ENCODE peak calls at places on chromosome 9, in ten cellular contexts. V is sigmoid colon, J is A549, W is IMR-90, S is NB4, M is heart left ventricle, A is stomach, Z is esophagus muscularis mucosa, N is body of pancreas, C is ovary. T is an unnamed sample.

GRCh38 chr9:89954229-89954628 is 349.4 kb downstream of the GADD45G start:
- DNase-seq in V (no peak), J (no peak), W (no peak), S (no peak), M (no peak), A (no peak), Z (peak; percentile 91), N (no peak), C (no peak), T (no peak)

GRCh38 chr9:89874351-89875321 is 269.8 kb downstream of the GADD45G start:
- DNase-seq in V (peak; percentile 72), J (no peak), W (no peak), S (no peak), M (peak; percentile 57), A (peak; percentile 26), Z (peak; percentile 91), N (peak; percentile 7), C (peak; percentile 18), T (no peak)

GRCh38 chr9:96585426-96585825 is 34.2 kb downstream of the CDC14B start:
- DNase-seq in V (no peak), J (no peak), W (no peak), S (no peak), M (no peak), A (no peak), Z (no peak), N (no peak), C (no peak), T (no peak)

GRCh38 chr9:5897851-5898250 is 7.2 kb downstream of the MLANA start:
- DNase-seq in V (no peak), J (no peak), W (no peak), S (no peak), M (no peak), A (no peak), Z (peak; percentile 26), N (no peak), C (no peak), T (no peak)

GRCh38 chr9:30120654-30121053 is 2263.8 kb upstream of the ACO1 start:
- DNase-seq in V (no peak), J (peak; percentile 38), W (no peak), S (no peak), M (no peak), A (no peak), Z (no peak), N (no peak), C (no peak), T (no peak)

GRCh38 chr9:113587471-113588031 is 124.0 kb downstream of the RGS3 start:
- DNase-seq in V (peak; percentile 80), J (no peak), W (peak; percentile 38), S (peak; percentile 45), M (peak; percentile 81), A (no peak), Z (no peak), N (no peak), C (peak; percentile 71), T (no peak)

GRCh38 chr9:69180670-69181069 is 6.6 kb downstream of the TJP2 start:
- DNase-seq in V (no peak), J (peak; percentile 86), W (peak; percentile 99), S (peak; percentile 74), M (peak; percentile 30), A (peak; percentile 54), Z (no peak), N (peak; percentile 36), C (no peak), T (no peak)

GRCh38 chr9:18333157-18333556 is 140.8 kb upstream of the ADAMTSL1 start:
- DNase-seq in V (no peak), J (no peak), W (peak; percentile 38), S (no peak), M (no peak), A (no peak), Z (no peak), N (no peak), C (no peak), T (no peak)

GRCh38 chr9:18185196-18185595 is 288.8 kb upstream of the ADAMTSL1 start:
- DNase-seq in V (no peak), J (no peak), W (no peak), S (no peak), M (no peak), A (no peak), Z (no peak), N (no peak), C (no peak), T (no peak)

GRCh38 chr9:127682351-127683136 is 24.2 kb upstream of the CFAP157 start:
- DNase-seq in V (no peak), J (no peak), W (no peak), S (no peak), M (no peak), A (no peak), Z (no peak), N (no peak), C (no peak), T (no peak)

GRCh38 chr9:68919666-68920065 is 94.2 kb downstream of the PRKACG start:
- DNase-seq in V (no peak), J (no peak), W (no peak), S (no peak), M (no peak), A (no peak), Z (no peak), N (no peak), C (no peak), T (no peak)

GRCh38 chr9:131585375-131585774 is 40.1 kb downstream of the PRRT1B start:
- DNase-seq in V (no peak), J (no peak), W (peak; percentile 7), S (peak; percentile 94), M (no peak), A (no peak), Z (no peak), N (no peak), C (no peak), T (no peak)

DNA sequence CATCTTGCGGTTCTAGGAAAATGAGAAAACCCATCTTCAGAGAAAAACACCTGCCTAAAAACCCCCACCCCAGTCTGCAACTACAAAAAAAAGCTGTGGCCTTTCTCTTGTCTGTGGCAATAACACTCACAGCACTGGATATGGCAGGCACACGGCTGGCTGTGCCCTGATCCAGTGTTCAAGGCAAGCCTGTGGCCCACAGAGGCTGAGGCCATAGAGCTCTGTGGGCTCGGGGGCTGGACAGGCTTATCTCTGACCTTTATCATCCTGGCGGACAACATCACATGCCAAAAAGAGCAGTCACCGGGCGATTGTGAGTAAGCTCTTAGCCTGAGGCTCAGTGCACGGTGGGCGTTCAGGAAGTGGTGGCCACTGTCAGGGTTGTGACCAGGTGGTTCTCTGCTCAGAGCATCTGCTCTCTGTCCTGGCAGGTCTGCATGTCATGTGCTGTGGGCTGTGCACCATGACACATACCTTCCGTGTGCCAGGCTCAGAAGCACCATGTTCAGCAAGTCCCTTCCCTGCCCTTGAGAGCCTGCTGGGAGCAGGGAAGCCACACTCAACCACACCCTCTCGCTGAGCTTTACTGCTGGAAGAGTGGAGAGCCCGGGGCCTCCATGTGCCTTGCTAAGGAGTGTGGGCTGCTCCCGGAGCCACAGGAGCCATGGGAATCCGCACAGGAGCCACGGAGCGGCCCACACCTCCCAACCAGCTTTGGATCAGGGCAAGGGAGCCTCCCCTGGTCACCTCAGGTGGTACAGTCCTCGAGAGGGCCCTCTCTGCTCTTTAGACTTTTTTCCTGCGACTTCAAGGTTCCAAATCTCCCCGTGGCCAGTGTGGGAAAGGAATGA is 34.6 kb upstream of the WDR38 start:
- DNase-seq in V (no peak), J (peak; percentile 67), W (peak; percentile 74), S (peak; percentile 60), M (no peak), A (no peak), Z (no peak), N (peak; percentile 83), C (no peak), T (no peak)
- TF ChIP-seq POLR2A in V (no peak), J (no peak), W (no peak), S (no peak), M (no peak), A (no peak), Z (no peak), N (peak; percentile 49), C (no peak), T (no peak)

GRCh38 chr9:35814106-35814840 is 569 bp downstream of the HINT2 start:
- DNase-seq in V (peak; percentile 86), J (peak; percentile 72), W (peak; percentile 41), S (peak; percentile 72), M (peak; percentile 75), A (peak; percentile 74), Z (no peak), N (peak; percentile 68), C (peak; percentile 78), T (no peak)
- TF ChIP-seq CTCF in V (no peak), J (peak; percentile 44), W (peak; percentile 34), S (no peak), M (no peak), A (no peak), Z (peak; percentile 28), N (peak; percentile 50), C (no peak), T (peak; percentile 24)

GRCh38 chr9:37420271-37421215 is 2.0 kb upstream of the GRHPR start:
- DNase-seq in V (no peak), J (no peak), W (no peak), S (no peak), M (no peak), A (no peak), Z (no peak), N (no peak), C (no peak), T (no peak)

GRCh38 chr9:37424204-37424685 is 1.7 kb downstream of the GRHPR start:
- DNase-seq in V (no peak), J (no peak), W (no peak), S (no peak), M (no peak), A (no peak), Z (no peak), N (no peak), C (no peak), T (no peak)

GRCh38 chr9:37421914-37422288 is 595 bp upstream of the GRHPR start:
- DNase-seq in V (no peak), J (no peak), W (no peak), S (no peak), M (no peak), A (peak; percentile 32), Z (no peak), N (no peak), C (no peak), T (no peak)

GRCh38 chr9:37423508-37423907 is 1.0 kb downstream of the GRHPR start:
- DNase-seq in V (no peak), J (no peak), W (no peak), S (no peak), M (no peak), A (no peak), Z (no peak), N (no peak), C (no peak), T (no peak)

GRCh38 chr9:37422289-37423104 is at the start of gene GRHPR:
- DNase-seq in V (peak; percentile 93), J (peak; percentile 82), W (peak; percentile 58), S (peak; percentile 83), M (peak; percentile 92), A (peak; percentile 91), Z (peak; percentile 97), N (peak; percentile 92), C (peak; percentile 90), T (peak; percentile 38)
- TF ChIP-seq POLR2A in V (peak; percentile 52), J (peak; percentile 85), W (peak; percentile 81), S (peak; percentile 67), M (peak; percentile 88), A (no peak), Z (peak; percentile 53), N (peak; percentile 87), C (peak; percentile 50), T (peak; percentile 79)

DNA sequence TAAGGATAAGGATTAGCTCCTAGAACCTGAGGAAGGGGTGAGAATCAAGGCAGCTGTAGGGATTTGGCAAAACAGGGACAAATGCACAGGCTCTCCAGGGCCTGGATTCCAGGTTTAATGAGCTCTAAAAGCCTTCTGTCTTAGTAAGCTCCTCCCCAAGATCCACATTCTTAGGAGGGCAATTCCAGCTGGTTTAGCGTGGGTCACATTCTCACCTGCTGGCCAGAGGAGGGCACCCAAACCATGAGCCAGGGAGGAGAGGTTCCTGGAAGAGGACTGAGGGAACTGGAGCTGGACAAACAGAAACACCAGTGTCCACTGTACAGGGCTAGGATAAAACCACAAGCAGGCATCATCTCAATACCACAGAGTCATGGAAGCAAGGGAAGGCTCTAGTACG is 480.0 kb downstream of the CCDC171 start:
- DNase-seq in V (no peak), J (peak; percentile 51), W (peak; percentile 49), S (no peak), M (no peak), A (no peak), Z (no peak), N (no peak), C (no peak), T (no peak)
- TF ChIP-seq CTCF in V (no peak), J (peak; percentile 22), W (peak; percentile 41), S (peak; percentile 10), M (no peak), A (no peak), Z (no peak), N (no peak), C (no peak), T (no peak)

T was measured in esophagus squamous epithelium.